ENCODE peak calls at places on chromosomes 6 and 20, in eight cellular contexts. E, V, U, I, T, A, C and X are unnamed samples.

GRCh38 chr20:10651227-10651990 is 22.4 kb downstream of the JAG1 start:
- DNase-seq in T (no peak), C (no peak), I (no peak), V (no peak), A (no peak), U (no peak), E (peak; percentile 60), X (no peak)

GRCh38 chr20:50285376-50286173 is 94.9 kb downstream of the CEBPB start:
- DNase-seq in I (no peak), A (peak; percentile 60), V (no peak), T (no peak), C (peak; percentile 34), U (no peak), E (peak; percentile 76), X (peak; percentile 80)

GRCh38 chr6:89970072-89970471 is 75.8 kb downstream of the GJA10 start:
- DNase-seq in T (no peak), V (peak; percentile 20), U (peak; percentile 10), I (no peak), A (no peak), C (peak; percentile 38), E (no peak), X (no peak)

GRCh38 chr6:108562503-108562993 is 1.8 kb downstream of the FOXO3 start:
- DNase-seq in E (peak; percentile 67), C (peak; percentile 71), A (no peak), I (no peak), T (peak; percentile 52), U (peak; percentile 88), V (peak; percentile 64), X (no peak)

GRCh38 chr20:63084563-63084927 is 77.8 kb upstream of the BHLHE23 start:
- DNase-seq in T (no peak), C (no peak), A (peak; percentile 3), I (no peak), U (no peak), V (no peak), E (no peak), X (no peak)

GRCh38 chr6:45665859-45666258 is 288.1 kb upstream of the SUPT3H start:
- DNase-seq in E (no peak), C (no peak), U (no peak), T (no peak), I (no peak), A (no peak), V (no peak), X (no peak)

GRCh38 chr20:45179166-45179565 is 4.5 kb downstream of the PI3 start:
- DNase-seq in A (no peak), E (no peak), T (no peak), U (no peak), I (no peak), V (no peak), C (peak; percentile 58), X (no peak)

GRCh38 chr6:23174781-23175361 is 605.5 kb downstream of the HDGFL1 start:
- DNase-seq in T (peak; percentile 21), E (peak; percentile 91), A (no peak), C (peak; percentile 95), I (peak; percentile 62), V (no peak), U (no peak), X (no peak)

GRCh38 chr6:12403201-12403826 is 113.2 kb downstream of the EDN1 start:
- DNase-seq in A (peak; percentile 45), V (no peak), I (peak; percentile 19), C (peak; percentile 68), T (peak; percentile 33), E (peak; percentile 70), U (peak; percentile 5), X (no peak)

GRCh38 chr20:47847882-47848485 is 62.7 kb upstream of the SULF2 start:
- DNase-seq in I (peak; percentile 2), E (no peak), C (peak; percentile 38), A (no peak), U (no peak), V (no peak), T (no peak), X (peak; percentile 8)

GRCh38 chr20:17565164-17565845 is 4.6 kb upstream of the DSTN start:
- DNase-seq in C (peak; percentile 67), V (no peak), I (peak; percentile 51), A (no peak), U (no peak), E (peak; percentile 65), T (no peak), X (no peak)

GRCh38 chr6:71419954-71420692 is 131.5 kb downstream of the OGFRL1 start:
- DNase-seq in T (no peak), E (peak; percentile 49), I (no peak), A (peak; percentile 27), V (peak; percentile 72), U (peak; percentile 42), C (peak; percentile 37), X (no peak)

GRCh38 chr20:33433465-33433864 is 10.1 kb downstream of the SNTA1 start:
- DNase-seq in V (peak; percentile 59), I (no peak), A (peak; percentile 93), U (peak; percentile 10), E (peak; percentile 52), C (no peak), T (no peak), X (no peak)

GRCh38 chr6:40852667-40853383 is 186.2 kb downstream of the UNC5CL start:
- DNase-seq in T (no peak), V (no peak), E (peak; percentile 35), C (peak; percentile 30), U (no peak), I (no peak), A (no peak), X (peak; percentile 3)

GRCh38 chr6:55562318-55562717 is 16.7 kb downstream of the HMGCLL1 start:
- DNase-seq in I (no peak), E (no peak), C (no peak), V (peak; percentile 17), T (no peak), U (no peak), A (no peak), X (no peak)

GRCh38 chr6:37072526-37072925 is 67.1 kb downstream of the FGD2 start:
- DNase-seq in A (no peak), I (no peak), U (no peak), C (no peak), V (no peak), T (no peak), E (no peak), X (no peak)

GRCh38 chr6:162960674-162961457 is 233.1 kb downstream of the PACRG start:
- DNase-seq in I (no peak), E (peak; percentile 73), C (no peak), T (no peak), U (no peak), A (no peak), V (no peak), X (no peak)

GRCh38 chr6:162963861-162964260 is 236.1 kb downstream of the PACRG start:
- DNase-seq in E (no peak), C (no peak), U (no peak), T (no peak), V (no peak), A (no peak), I (no peak), X (no peak)

GRCh38 chr6:162962093-162962492 is 234.3 kb downstream of the PACRG start:
- DNase-seq in U (no peak), I (no peak), C (no peak), T (no peak), V (no peak), A (no peak), E (no peak), X (no peak)

GRCh38 chr6:162965366-162965765 is 237.6 kb downstream of the PACRG start:
- DNase-seq in A (no peak), C (no peak), T (no peak), V (no peak), U (no peak), I (no peak), E (no peak), X (no peak)

DNA sequence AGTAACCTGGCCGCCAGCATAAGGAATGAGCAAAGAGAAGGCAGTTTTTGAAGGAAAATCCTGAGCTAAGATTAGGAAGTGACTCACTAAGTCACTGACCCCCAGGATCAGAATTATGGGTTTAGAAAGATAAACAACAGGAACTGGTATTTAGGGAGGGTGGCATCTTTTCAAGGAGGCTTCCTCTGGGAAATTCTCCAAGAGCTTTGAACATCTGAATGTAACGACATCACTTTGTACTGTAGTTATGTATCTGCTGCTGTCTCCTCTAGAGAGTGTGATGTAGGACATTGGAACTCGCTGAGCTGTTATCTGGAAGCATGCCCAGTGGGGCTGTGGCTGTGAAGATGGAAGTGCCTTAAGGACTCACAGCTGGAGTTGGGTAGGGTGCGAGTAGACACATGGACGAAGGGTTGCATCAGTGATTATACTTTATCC is 236.9 kb downstream of the PACRG start:
- DNase-seq in A (peak; percentile 60), C (peak; percentile 76), T (peak; percentile 12), I (peak; percentile 75), U (peak; percentile 32), E (peak; percentile 100), V (peak; percentile 61), X (no peak)
- H3K4me3 ChIP-seq in A (no peak overlapping the region), C (no peak overlapping the region), T (no peak overlapping the region), I (no peak overlapping the region), U (no peak overlapping the region), E (no peak overlapping the region), V (no peak overlapping the region), X (no peak overlapping the region)

GRCh38 chr20:41135187-41135887 is 2.0 kb upstream of the PLCG1 start:
- DNase-seq in E (no peak), U (peak; percentile 52), A (no peak), C (peak; percentile 70), V (no peak), T (peak; percentile 44), I (no peak), X (peak; percentile 71)
- TF ChIP-seq CTCF in E (peak; percentile 54), U (peak; percentile 79), A (peak; percentile 59), C (peak; percentile 96), V (peak; percentile 84), T (peak; percentile 76), I (peak; percentile 91), X (peak; percentile 82)

DNA sequence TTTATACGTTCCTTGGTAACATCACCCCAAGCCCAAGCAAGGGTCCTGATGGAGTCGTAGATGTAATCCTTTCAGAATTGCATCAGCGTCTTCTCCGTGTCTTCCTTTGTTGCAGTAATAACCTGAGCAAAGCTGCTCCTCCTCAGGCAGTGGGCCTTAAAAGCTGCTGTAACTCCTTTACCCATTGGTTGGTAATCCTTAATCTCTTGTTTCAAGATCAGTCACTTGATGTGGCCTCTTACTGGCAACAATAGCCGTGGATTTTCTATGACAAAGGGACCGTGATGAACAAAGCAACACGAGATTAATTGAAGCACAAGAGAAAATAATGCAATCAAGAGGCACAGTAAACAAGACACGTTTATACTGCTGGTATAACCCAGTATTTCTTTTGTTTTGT is 44.6 kb downstream of the ALDH5A1 start:
- DNase-seq in I (no peak), E (no peak), U (no peak), T (no peak), C (no peak), V (no peak), A (no peak), X (no peak)
- H3K4me3 ChIP-seq in I (no peak overlapping the region), E (no peak overlapping the region), U (no peak overlapping the region), T (no peak overlapping the region), C (no peak overlapping the region), V (no peak overlapping the region), A (no peak overlapping the region), X (no peak overlapping the region)

GRCh38 chr6:168815229-168815628 is 374.2 kb downstream of the SMOC2 start:
- DNase-seq in T (no peak), V (no peak), U (no peak), I (no peak), A (no peak), C (no peak), E (no peak), X (no peak)
- TF ChIP-seq CTCF in T (no peak), V (no peak), U (no peak), I (peak; percentile 7), A (no peak), C (peak; percentile 31), E (no peak), X (no peak)

GRCh38 chr6:1379810-1380198 is 9.6 kb upstream of the FOXF2 start:
- DNase-seq in A (no peak), U (no peak), T (no peak), I (no peak), E (no peak), V (no peak), C (no peak), X (no peak)
- H3K4me3 ChIP-seq in A (no peak overlapping the region), U (no peak overlapping the region), T (no peak overlapping the region), I (no peak overlapping the region), E (no peak overlapping the region), V (no peak overlapping the region), C (no peak overlapping the region), X (no peak overlapping the region)